ENCODE peak calls at places on chromosome 6, in ten cellular contexts. One of them, this sample, is unnamed.

GRCh38 chr6:136945626-136946235 is 23.6 kb downstream of the SLC35D3 start:
- DNase-seq in Right ventricle myocardium superior: no peak
- DNase-seq in T-helper 22 cell: no peak
- DNase-seq in dermis blood vessel endothelial cell: no peak
- DNase-seq in heart right ventricle: no peak
- DNase-seq in putamen: peak; percentile 35
- DNase-seq in NCI-H526 treated with DMSO at 0.1 percent for 48 hours: no peak
- DNase-seq in HL-60: no peak
- DNase-seq in T-helper 2 cell: no peak
- DNase-seq in brain microvascular endothelial cell: no peak
- DNase-seq in this sample: no peak

GRCh38 chr6:133973109-133973971 is 20.3 kb downstream of the TBPL1 start:
- DNase-seq in putamen: peak; percentile 73
- DNase-seq in Right ventricle myocardium superior: no peak
- DNase-seq in HL-60: no peak
- DNase-seq in NCI-H526 treated with DMSO at 0.1 percent for 48 hours: peak; percentile 37
- DNase-seq in dermis blood vessel endothelial cell: peak; percentile 77
- DNase-seq in T-helper 22 cell: no peak
- DNase-seq in brain microvascular endothelial cell: no peak
- DNase-seq in heart right ventricle: no peak
- DNase-seq in T-helper 2 cell: no peak
- DNase-seq in this sample: no peak

GRCh38 chr6:12811519-12811918 is 95.0 kb downstream of the PHACTR1 start:
- DNase-seq in T-helper 2 cell: no peak
- DNase-seq in T-helper 22 cell: no peak
- DNase-seq in brain microvascular endothelial cell: no peak
- DNase-seq in dermis blood vessel endothelial cell: no peak
- DNase-seq in heart right ventricle: no peak
- DNase-seq in Right ventricle myocardium superior: no peak
- DNase-seq in HL-60: no peak
- DNase-seq in NCI-H526 treated with DMSO at 0.1 percent for 48 hours: no peak
- DNase-seq in putamen: no peak
- DNase-seq in this sample: no peak

GRCh38 chr6:168864541-168865495 is 388.8 kb downstream of the THBS2 start:
- DNase-seq in T-helper 2 cell: no peak
- DNase-seq in T-helper 22 cell: no peak
- DNase-seq in NCI-H526 treated with DMSO at 0.1 percent for 48 hours: no peak
- DNase-seq in brain microvascular endothelial cell: no peak
- DNase-seq in dermis blood vessel endothelial cell: no peak
- DNase-seq in putamen: peak; percentile 88
- DNase-seq in Right ventricle myocardium superior: no peak
- DNase-seq in HL-60: no peak
- DNase-seq in heart right ventricle: no peak
- DNase-seq in this sample: no peak

GRCh38 chr6:160137989-160138835 is 16.6 kb downstream of the SLC22A1 start:
- DNase-seq in dermis blood vessel endothelial cell: peak; percentile 65
- DNase-seq in Right ventricle myocardium superior: peak; percentile 69
- DNase-seq in brain microvascular endothelial cell: peak; percentile 63
- DNase-seq in heart right ventricle: peak; percentile 37
- DNase-seq in T-helper 2 cell: peak; percentile 24
- DNase-seq in T-helper 22 cell: peak; percentile 13
- DNase-seq in putamen: peak; percentile 10
- DNase-seq in NCI-H526 treated with DMSO at 0.1 percent for 48 hours: no peak
- DNase-seq in HL-60: peak; percentile 35
- DNase-seq in this sample: no peak

GRCh38 chr6:142756215-142756630 is 188.8 kb downstream of the HIVEP2 start:
- DNase-seq in dermis blood vessel endothelial cell: no peak
- DNase-seq in heart right ventricle: no peak
- DNase-seq in T-helper 2 cell: no peak
- DNase-seq in HL-60: no peak
- DNase-seq in T-helper 22 cell: no peak
- DNase-seq in putamen: no peak
- DNase-seq in Right ventricle myocardium superior: no peak
- DNase-seq in NCI-H526 treated with DMSO at 0.1 percent for 48 hours: no peak
- DNase-seq in brain microvascular endothelial cell: peak; percentile 68
- DNase-seq in this sample: peak; percentile 26

GRCh38 chr6:136784910-136785746 is 7.1 kb downstream of the MAP3K5 start:
- DNase-seq in brain microvascular endothelial cell: no peak
- DNase-seq in heart right ventricle: peak; percentile 36
- DNase-seq in Right ventricle myocardium superior: peak; percentile 74
- DNase-seq in HL-60: peak; percentile 94
- DNase-seq in T-helper 2 cell: peak; percentile 30
- DNase-seq in T-helper 22 cell: no peak
- DNase-seq in putamen: no peak
- DNase-seq in dermis blood vessel endothelial cell: peak; percentile 91
- DNase-seq in NCI-H526 treated with DMSO at 0.1 percent for 48 hours: no peak
- DNase-seq in this sample: no peak

GRCh38 chr6:56199956-56200355 is 47.4 kb downstream of the COL21A1 start:
- DNase-seq in T-helper 2 cell: no peak
- DNase-seq in dermis blood vessel endothelial cell: no peak
- DNase-seq in Right ventricle myocardium superior: no peak
- DNase-seq in HL-60: no peak
- DNase-seq in T-helper 22 cell: no peak
- DNase-seq in brain microvascular endothelial cell: peak; percentile 56
- DNase-seq in NCI-H526 treated with DMSO at 0.1 percent for 48 hours: no peak
- DNase-seq in putamen: no peak
- DNase-seq in heart right ventricle: no peak
- DNase-seq in this sample: no peak

GRCh38 chr6:89298680-89299450 is 16.2 kb downstream of the GABRR2 start:
- DNase-seq in dermis blood vessel endothelial cell: peak; percentile 75
- DNase-seq in heart right ventricle: no peak
- DNase-seq in Right ventricle myocardium superior: no peak
- DNase-seq in T-helper 2 cell: peak; percentile 66
- DNase-seq in HL-60: no peak
- DNase-seq in brain microvascular endothelial cell: peak; percentile 15
- DNase-seq in T-helper 22 cell: peak; percentile 17
- DNase-seq in putamen: peak; percentile 26
- DNase-seq in NCI-H526 treated with DMSO at 0.1 percent for 48 hours: no peak
- DNase-seq in this sample: no peak

GRCh38 chr6:148203970-148204369 is 138.7 kb upstream of the SASH1 start:
- DNase-seq in brain microvascular endothelial cell: peak; percentile 35
- DNase-seq in putamen: no peak
- DNase-seq in T-helper 2 cell: peak; percentile 51
- DNase-seq in heart right ventricle: no peak
- DNase-seq in HL-60: peak; percentile 91
- DNase-seq in dermis blood vessel endothelial cell: no peak
- DNase-seq in NCI-H526 treated with DMSO at 0.1 percent for 48 hours: peak; percentile 79
- DNase-seq in Right ventricle myocardium superior: no peak
- DNase-seq in T-helper 22 cell: peak; percentile 34
- DNase-seq in this sample: no peak

GRCh38 chr6:138001750-138002349 is 105.4 kb downstream of the PERP start:
- DNase-seq in heart right ventricle: peak; percentile 51
- DNase-seq in dermis blood vessel endothelial cell: peak; percentile 73
- DNase-seq in putamen: peak; percentile 41
- DNase-seq in T-helper 2 cell: peak; percentile 30
- DNase-seq in NCI-H526 treated with DMSO at 0.1 percent for 48 hours: peak; percentile 30
- DNase-seq in brain microvascular endothelial cell: peak; percentile 58
- DNase-seq in T-helper 22 cell: peak; percentile 12
- DNase-seq in Right ventricle myocardium superior: peak; percentile 57
- DNase-seq in HL-60: peak; percentile 58
- DNase-seq in this sample: no peak

GRCh38 chr6:75396005-75396800 is 97.4 kb downstream of the FILIP1 start:
- DNase-seq in putamen: no peak
- DNase-seq in dermis blood vessel endothelial cell: no peak
- DNase-seq in NCI-H526 treated with DMSO at 0.1 percent for 48 hours: no peak
- DNase-seq in heart right ventricle: no peak
- DNase-seq in Right ventricle myocardium superior: no peak
- DNase-seq in HL-60: no peak
- DNase-seq in brain microvascular endothelial cell: no peak
- DNase-seq in T-helper 22 cell: no peak
- DNase-seq in T-helper 2 cell: no peak
- DNase-seq in this sample: no peak

GRCh38 chr6:27451660-27452390 is 21.1 kb downstream of the ZNF184 start:
- DNase-seq in T-helper 2 cell: no peak
- DNase-seq in Right ventricle myocardium superior: no peak
- DNase-seq in T-helper 22 cell: no peak
- DNase-seq in HL-60: no peak
- DNase-seq in putamen: no peak
- DNase-seq in brain microvascular endothelial cell: no peak
- DNase-seq in dermis blood vessel endothelial cell: no peak
- DNase-seq in NCI-H526 treated with DMSO at 0.1 percent for 48 hours: no peak
- DNase-seq in heart right ventricle: no peak
- DNase-seq in this sample: no peak

GRCh38 chr6:53811082-53811481 is 16.3 kb downstream of the LRRC1 start:
- DNase-seq in brain microvascular endothelial cell: no peak
- DNase-seq in NCI-H526 treated with DMSO at 0.1 percent for 48 hours: no peak
- DNase-seq in putamen: no peak
- DNase-seq in dermis blood vessel endothelial cell: peak; percentile 49
- DNase-seq in HL-60: no peak
- DNase-seq in heart right ventricle: no peak
- DNase-seq in T-helper 22 cell: no peak
- DNase-seq in T-helper 2 cell: no peak
- DNase-seq in Right ventricle myocardium superior: no peak
- DNase-seq in this sample: no peak

GRCh38 chr6:124078169-124078568 is 274.5 kb downstream of the NKAIN2 start:
- DNase-seq in NCI-H526 treated with DMSO at 0.1 percent for 48 hours: no peak
- DNase-seq in putamen: no peak
- DNase-seq in Right ventricle myocardium superior: no peak
- DNase-seq in brain microvascular endothelial cell: no peak
- DNase-seq in T-helper 2 cell: no peak
- DNase-seq in T-helper 22 cell: no peak
- DNase-seq in dermis blood vessel endothelial cell: no peak
- DNase-seq in heart right ventricle: no peak
- DNase-seq in HL-60: no peak
- DNase-seq in this sample: no peak

GRCh38 chr6:35356391-35356790 is 14.0 kb downstream of the PPARD start:
- DNase-seq in Right ventricle myocardium superior: no peak
- DNase-seq in T-helper 2 cell: no peak
- DNase-seq in heart right ventricle: no peak
- DNase-seq in brain microvascular endothelial cell: no peak
- DNase-seq in putamen: no peak
- DNase-seq in dermis blood vessel endothelial cell: no peak
- DNase-seq in T-helper 22 cell: no peak
- DNase-seq in NCI-H526 treated with DMSO at 0.1 percent for 48 hours: no peak
- DNase-seq in HL-60: no peak
- DNase-seq in this sample: no peak

GRCh38 chr6:159877256-159877808 is 13.5 kb upstream of the MAS1 start:
- DNase-seq in heart right ventricle: no peak
- DNase-seq in Right ventricle myocardium superior: no peak
- DNase-seq in brain microvascular endothelial cell: no peak
- DNase-seq in HL-60: no peak
- DNase-seq in T-helper 2 cell: no peak
- DNase-seq in NCI-H526 treated with DMSO at 0.1 percent for 48 hours: no peak
- DNase-seq in putamen: no peak
- DNase-seq in dermis blood vessel endothelial cell: no peak
- DNase-seq in T-helper 22 cell: no peak
- DNase-seq in this sample: no peak

GRCh38 chr6:30192076-30192475 is 21.1 kb downstream of the TRIM26 start:
- DNase-seq in dermis blood vessel endothelial cell: no peak
- DNase-seq in HL-60: no peak
- DNase-seq in heart right ventricle: no peak
- DNase-seq in NCI-H526 treated with DMSO at 0.1 percent for 48 hours: no peak
- DNase-seq in putamen: peak; percentile 40
- DNase-seq in Right ventricle myocardium superior: no peak
- DNase-seq in T-helper 22 cell: no peak
- DNase-seq in T-helper 2 cell: no peak
- DNase-seq in brain microvascular endothelial cell: peak; percentile 33
- DNase-seq in this sample: no peak

GRCh38 chr6:69719602-69720193 is 77.1 kb downstream of the LMBRD1 start:
- DNase-seq in T-helper 2 cell: no peak
- DNase-seq in heart right ventricle: no peak
- DNase-seq in NCI-H526 treated with DMSO at 0.1 percent for 48 hours: peak; percentile 19
- DNase-seq in HL-60: no peak
- DNase-seq in T-helper 22 cell: no peak
- DNase-seq in Right ventricle myocardium superior: no peak
- DNase-seq in putamen: no peak
- DNase-seq in dermis blood vessel endothelial cell: peak; percentile 46
- DNase-seq in brain microvascular endothelial cell: peak; percentile 42
- DNase-seq in this sample: no peak

GRCh38 chr6:37940074-37940847 is 120.7 kb downstream of the ZFAND3 start:
- DNase-seq in putamen: peak; percentile 6
- DNase-seq in HL-60: no peak
- DNase-seq in Right ventricle myocardium superior: no peak
- DNase-seq in heart right ventricle: peak; percentile 66
- DNase-seq in dermis blood vessel endothelial cell: peak; percentile 82
- DNase-seq in NCI-H526 treated with DMSO at 0.1 percent for 48 hours: no peak
- DNase-seq in brain microvascular endothelial cell: peak; percentile 70
- DNase-seq in T-helper 22 cell: no peak
- DNase-seq in T-helper 2 cell: no peak
- DNase-seq in this sample: no peak

GRCh38 chr6:52103661-52104060 is 16.2 kb upstream of the PKHD1 start:
- DNase-seq in T-helper 22 cell: no peak
- DNase-seq in T-helper 2 cell: no peak
- DNase-seq in dermis blood vessel endothelial cell: no peak
- DNase-seq in HL-60: no peak
- DNase-seq in brain microvascular endothelial cell: no peak
- DNase-seq in heart right ventricle: no peak
- DNase-seq in NCI-H526 treated with DMSO at 0.1 percent for 48 hours: no peak
- DNase-seq in Right ventricle myocardium superior: no peak
- DNase-seq in putamen: no peak
- DNase-seq in this sample: no peak

GRCh38 chr6:148831064-148831463 is 84.2 kb downstream of the UST start:
- DNase-seq in dermis blood vessel endothelial cell: no peak
- DNase-seq in heart right ventricle: no peak
- DNase-seq in putamen: no peak
- DNase-seq in Right ventricle myocardium superior: no peak
- DNase-seq in T-helper 2 cell: peak; percentile 28
- DNase-seq in NCI-H526 treated with DMSO at 0.1 percent for 48 hours: no peak
- DNase-seq in brain microvascular endothelial cell: no peak
- DNase-seq in T-helper 22 cell: peak; percentile 5
- DNase-seq in HL-60: no peak
- DNase-seq in this sample: no peak

This sample was measured in epithelial cell of proximal tubule.